ENCODE peak calls at places on chromosome 2, in seven cellular contexts. X is adrenal gland; G is NCI-H1417; Q is skeletal muscle cell; J is stimulated activated CD4-positive, alpha-beta T cell treated with anti-CD3 and anti-CD28 coated beads, Interleukin-4, amount 100 ng/mL, for 4 hours; Z is hypothalamus; B is MCF 10A. S is an unnamed sample.
A peak's percentile ranks its signal among the peaks of the same experiment; 100 is the strongest.

GRCh38 chr2:69985684-69986083 is 24.3 kb upstream of the ASPRV1 start:
- DNase-seq in X (peak; percentile 73), G (no peak), Q (no peak), J (no peak), Z (no peak), B (peak; percentile 92), S (peak; percentile 15)

GRCh38 chr2:180695570-180695969 is 284.8 kb upstream of the UBE2E3 start:
- DNase-seq in X (no peak), G (peak; percentile 91), Q (no peak), J (no peak), Z (no peak), B (no peak), S (no peak)

GRCh38 chr2:229974271-229974670 is 52.0 kb downstream of the FBXO36 start:
- DNase-seq in X (peak; percentile 69), G (no peak), Q (peak; percentile 21), J (no peak), Z (no peak), B (no peak), S (no peak)

GRCh38 chr2:174117951-174118930 is 130.1 kb downstream of the OLA1 start:
- DNase-seq in X (no peak), G (peak; percentile 0), Q (peak; percentile 43), J (no peak), Z (no peak), B (peak; percentile 47), S (no peak)

GRCh38 chr2:214378455-214379103 is 32.3 kb upstream of the VWC2L start:
- DNase-seq in X (no peak), G (no peak), Q (no peak), J (no peak), Z (no peak), B (peak; percentile 77), S (no peak)

GRCh38 chr2:177611310-177611886 is 218.8 kb downstream of the AGPS start:
- DNase-seq in X (no peak), G (peak; percentile 35), Q (no peak), J (no peak), Z (no peak), B (peak; percentile 13), S (no peak)

GRCh38 chr2:206482633-206483032 is 39.3 kb downstream of the ADAM23 start:
- DNase-seq in X (no peak), G (no peak), Q (no peak), J (no peak), Z (no peak), B (no peak), S (no peak)

GRCh38 chr2:61460168-61460567 is 10.7 kb downstream of the USP34 start:
- DNase-seq in X (peak; percentile 62), G (no peak), Q (peak; percentile 49), J (no peak), Z (no peak), B (peak; percentile 79), S (no peak)